ENCODE peak calls at places on chromosomes 11 and 22, in ten cellular contexts. O, A, C, U, Z, K, S, V, Y and Q are unnamed samples.
A peak's percentile ranks its signal among the peaks of the same experiment; 100 is the strongest.

GRCh38 chr22:42754658-42755057 is 34.0 kb upstream of the A4GALT start:
- DNase-seq in O (peak; percentile 99), A (no peak), C (peak; percentile 79), U (no peak), Z (peak; percentile 50), K (no peak), S (peak; percentile 87), V (no peak), Y (no peak), Q (no peak)

GRCh38 chr11:97201743-97202612 is 812.2 kb downstream of the JRKL start:
- DNase-seq in O (no peak), A (no peak), C (no peak), U (no peak), Z (no peak), K (no peak), S (no peak), V (no peak), Y (no peak), Q (no peak)

GRCh38 chr11:102187416-102188125 is 77.3 kb downstream of the YAP1 start:
- DNase-seq in O (peak; percentile 69), A (no peak), C (peak; percentile 74), U (no peak), Z (no peak), K (no peak), S (no peak), V (no peak), Y (no peak), Q (no peak)

GRCh38 chr22:26172389-26172990 is 3.2 kb downstream of the SEZ6L start:
- DNase-seq in O (peak; percentile 0), A (peak; percentile 75), C (peak; percentile 22), U (no peak), Z (peak; percentile 34), K (no peak), S (peak; percentile 80), V (peak; percentile 65), Y (no peak), Q (no peak)

GRCh38 chr11:79150320-79150719 is 290.5 kb downstream of the TENM4 start:
- DNase-seq in O (no peak), A (no peak), C (no peak), U (no peak), Z (no peak), K (no peak), S (no peak), V (no peak), Y (no peak), Q (no peak)

GRCh38 chr11:19867064-19867463 is 154.4 kb downstream of the NAV2 start:
- DNase-seq in O (no peak), A (no peak), C (no peak), U (no peak), Z (no peak), K (no peak), S (no peak), V (no peak), Y (no peak), Q (no peak)

GRCh38 chr11:27701262-27702105 is 1.2 kb upstream of the BDNF start:
- DNase-seq in O (peak; percentile 76), A (no peak), C (peak; percentile 81), U (no peak), Z (no peak), K (no peak), S (no peak), V (peak; percentile 80), Y (no peak), Q (no peak)

GRCh38 chr11:71080239-71081097 is 171.9 kb downstream of the SHANK2 start:
- DNase-seq in O (peak; percentile 70), A (peak; percentile 63), C (peak; percentile 53), U (peak; percentile 44), Z (peak; percentile 39), K (peak; percentile 67), S (peak; percentile 81), V (no peak), Y (no peak), Q (peak; percentile 58)

GRCh38 chr22:43238526-43239006 is 51.6 kb upstream of the TTLL12 start:
- DNase-seq in O (peak; percentile 8), A (no peak), C (no peak), U (no peak), Z (no peak), K (no peak), S (no peak), V (no peak), Y (no peak), Q (no peak)

GRCh38 chr11:15929371-15929801 is 427.0 kb downstream of the SOX6 start:
- DNase-seq in O (no peak), A (no peak), C (no peak), U (no peak), Z (no peak), K (no peak), S (no peak), V (peak; percentile 65), Y (no peak), Q (no peak)

GRCh38 chr11:32386770-32387377 is 48.5 kb downstream of the WT1 start:
- DNase-seq in O (peak; percentile 84), A (no peak), C (peak; percentile 57), U (no peak), Z (no peak), K (no peak), S (no peak), V (no peak), Y (no peak), Q (no peak)

GRCh38 chr11:105312266-105312665 is 172.7 kb upstream of the CARD18 start:
- DNase-seq in O (no peak), A (no peak), C (no peak), U (no peak), Z (no peak), K (no peak), S (no peak), V (no peak), Y (no peak), Q (no peak)

GRCh38 chr11:105315287-105315686 is 175.7 kb upstream of the CARD18 start:
- DNase-seq in O (no peak), A (no peak), C (no peak), U (no peak), Z (no peak), K (no peak), S (no peak), V (no peak), Y (no peak), Q (no peak)
- TF ChIP-seq CTCF in O (no peak), A (no peak), C (no peak), U (no peak), Z (no peak), K (no peak), S (no peak), V (no peak), Y (no peak), Q (no peak)

DNA sequence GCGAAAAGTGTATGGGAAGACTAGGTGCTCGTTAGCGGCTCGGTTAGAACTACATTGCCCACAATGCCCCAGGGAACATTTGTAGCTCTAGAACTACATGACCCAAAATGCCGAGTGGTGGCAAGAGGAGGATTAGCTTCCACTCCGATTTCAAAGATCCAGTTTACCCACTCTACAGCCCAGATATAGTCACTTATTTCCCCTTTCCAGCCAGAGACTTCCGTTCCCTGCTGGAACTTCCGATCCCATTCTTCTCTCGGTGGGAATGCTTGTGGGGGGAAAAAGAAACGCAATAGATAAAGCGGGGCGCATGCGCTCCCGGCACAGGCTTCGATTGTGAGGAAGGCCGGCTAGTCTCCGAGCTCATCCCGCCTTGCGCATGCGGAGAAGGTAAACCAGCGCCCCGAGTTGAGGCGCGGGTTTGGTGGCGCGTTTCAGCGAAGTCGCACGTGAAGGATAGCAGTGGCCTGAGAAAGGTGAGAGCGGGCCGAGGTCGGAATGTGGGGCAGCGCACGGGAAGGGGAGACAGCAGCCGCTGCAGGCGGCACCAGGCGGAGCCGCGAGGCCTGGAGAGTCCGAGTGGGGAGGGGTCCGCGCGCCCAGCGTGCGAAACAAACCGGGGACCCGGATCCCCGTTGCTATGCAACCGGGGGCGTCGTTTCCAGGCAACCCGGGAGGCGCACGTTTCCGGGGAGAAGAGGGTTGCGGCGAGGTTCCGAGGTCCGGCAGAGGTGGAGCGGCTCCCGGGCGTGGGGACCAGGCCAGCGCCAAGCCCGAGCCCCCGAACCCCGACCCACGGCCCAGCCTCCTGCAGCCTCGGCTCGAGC is at the start of gene TMEM109:
- DNase-seq in O (peak; percentile 91), A (peak; percentile 93), C (peak; percentile 84), U (peak; percentile 90), Z (peak; percentile 80), K (peak; percentile 89), S (peak; percentile 93), V (peak; percentile 94), Y (peak; percentile 84), Q (peak; percentile 60)
- TF ChIP-seq CTCF in O (no peak), A (no peak), C (no peak), U (no peak), Z (no peak), K (no peak), S (peak; percentile 20), V (no peak), Y (no peak), Q (no peak)

DNA sequence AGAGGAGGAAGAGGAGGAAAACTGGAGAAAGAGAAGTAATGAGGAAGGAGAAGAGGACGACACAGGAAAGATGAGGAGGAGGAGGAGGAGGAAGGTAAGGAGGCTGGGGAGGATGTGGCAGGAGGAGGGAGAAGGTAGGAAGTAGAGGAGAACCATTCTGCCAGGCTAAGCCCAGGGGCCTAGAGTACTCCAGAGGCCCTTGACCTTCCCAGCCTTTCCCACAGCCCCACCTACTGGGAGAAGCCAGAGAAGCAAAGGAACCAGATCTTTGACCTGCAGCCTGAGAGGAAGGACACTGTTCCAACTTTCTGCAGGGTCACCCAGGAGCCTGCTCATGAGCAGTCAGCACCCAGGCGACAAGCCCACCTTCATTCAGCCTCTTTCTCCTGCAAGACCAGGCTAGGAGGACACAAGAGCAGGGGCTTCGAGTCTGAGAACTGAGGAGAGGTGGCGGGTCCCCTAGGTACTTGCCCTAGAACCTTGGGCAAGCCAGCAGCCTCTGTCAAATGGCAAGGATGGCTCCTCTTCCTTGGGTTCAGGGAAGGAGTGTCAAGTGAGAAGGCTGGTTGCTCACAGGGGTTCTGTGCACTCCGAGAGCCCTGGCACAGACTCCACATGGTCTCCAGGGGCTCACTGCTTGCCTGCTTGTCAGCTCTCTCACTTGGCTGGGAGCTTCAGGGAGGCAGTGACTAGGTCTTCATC is 27.9 kb upstream of the OAF start:
- DNase-seq in O (peak; percentile 53), A (no peak), C (no peak), U (no peak), Z (peak; percentile 73), K (peak; percentile 75), S (peak; percentile 65), V (peak; percentile 57), Y (no peak), Q (peak; percentile 22)
- TF ChIP-seq CTCF in O (peak; percentile 47), A (no peak), C (peak; percentile 45), U (no peak), Z (peak; percentile 18), K (peak; percentile 25), S (peak; percentile 33), V (peak; percentile 26), Y (no peak), Q (no peak)

DNA sequence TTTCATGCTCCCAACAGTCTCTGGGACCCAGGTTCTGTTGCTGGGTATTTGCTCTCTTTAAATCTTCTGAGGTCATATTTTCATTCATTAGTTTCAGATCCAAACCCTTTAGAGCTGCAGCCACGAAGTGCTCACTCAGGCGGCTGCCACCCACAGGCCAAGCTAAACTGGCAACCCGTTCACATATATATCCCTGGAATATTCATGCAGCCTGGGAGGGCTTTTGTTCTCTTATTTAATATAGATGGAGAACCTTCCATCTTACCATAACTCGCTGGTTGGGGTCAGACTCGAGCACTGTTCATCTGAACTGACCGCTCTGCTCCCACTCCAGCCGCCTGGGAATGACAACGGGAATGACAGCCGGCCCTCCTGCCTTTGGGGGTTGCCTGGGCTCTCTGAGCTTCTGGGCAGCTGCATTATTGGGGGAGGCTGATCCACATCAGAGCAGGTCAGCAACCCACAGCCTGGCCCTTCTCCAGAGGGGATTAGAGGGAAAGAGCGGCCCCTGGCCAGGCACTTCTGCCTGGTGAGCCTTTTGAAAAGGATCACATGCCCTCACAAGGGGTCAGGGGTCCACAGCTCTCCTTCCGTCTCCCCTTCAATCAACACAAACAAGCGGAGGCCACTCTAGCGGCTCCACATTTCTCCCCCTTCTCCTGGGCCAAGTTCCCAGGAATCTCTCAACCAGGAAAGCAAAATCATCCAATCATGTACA is 11.9 kb downstream of the TMEM184B start:
- DNase-seq in O (peak; percentile 42), A (no peak), C (no peak), U (no peak), Z (no peak), K (no peak), S (no peak), V (no peak), Y (no peak), Q (no peak)
- TF ChIP-seq CTCF in O (peak; percentile 43), A (peak; percentile 37), C (peak; percentile 45), U (no peak), Z (no peak), K (no peak), S (no peak), V (no peak), Y (no peak), Q (no peak)